ENCODE peak calls at places on chromosomes 6 and 20, in four cellular contexts. One of them, this sample, is unnamed.

GRCh38 chr6:6863957-6864639 is 243.7 kb upstream of the RREB1 start:
- DNase-seq in neural crest cell: no peak
- DNase-seq in lower leg skin: no peak
- DNase-seq in progenitor cell of endocrine pancreas: no peak
- DNase-seq in this sample: no peak

GRCh38 chr6:107444277-107444676 is 15.1 kb downstream of the PDSS2 start:
- DNase-seq in lower leg skin: no peak
- DNase-seq in neural crest cell: no peak
- DNase-seq in progenitor cell of endocrine pancreas: no peak
- DNase-seq in this sample: no peak

GRCh38 chr6:167825759-167826229 is 917 bp upstream of the AFDN start:
- DNase-seq in lower leg skin: peak
- DNase-seq in progenitor cell of endocrine pancreas: peak
- DNase-seq in neural crest cell: peak
- DNase-seq in this sample: peak

GRCh38 chr6:18545726-18546125 is 158.6 kb downstream of the RNF144B start:
- DNase-seq in progenitor cell of endocrine pancreas: no peak
- DNase-seq in neural crest cell: no peak
- DNase-seq in lower leg skin: no peak
- DNase-seq in this sample: no peak

GRCh38 chr20:32971703-32972161 is 32.5 kb downstream of the SUN5 start:
- DNase-seq in neural crest cell: no peak
- DNase-seq in lower leg skin: peak
- DNase-seq in progenitor cell of endocrine pancreas: no peak
- DNase-seq in this sample: peak

GRCh38 chr6:125839471-125839870 is 48.7 kb downstream of the NCOA7 start:
- DNase-seq in neural crest cell: no peak
- DNase-seq in progenitor cell of endocrine pancreas: no peak
- DNase-seq in lower leg skin: no peak
- DNase-seq in this sample: no peak

GRCh38 chr6:162898011-162898410 is 170.2 kb downstream of the PACRG start:
- DNase-seq in neural crest cell: no peak
- DNase-seq in lower leg skin: no peak
- DNase-seq in progenitor cell of endocrine pancreas: no peak
- DNase-seq in this sample: no peak

GRCh38 chr20:56903421-56903820 is 274.3 kb downstream of the TFAP2C start:
- DNase-seq in neural crest cell: no peak
- DNase-seq in lower leg skin: no peak
- DNase-seq in progenitor cell of endocrine pancreas: no peak
- DNase-seq in this sample: no peak

GRCh38 chr6:28756555-28756918 is 167.2 kb downstream of the TRIM27 start:
- DNase-seq in neural crest cell: no peak
- DNase-seq in progenitor cell of endocrine pancreas: no peak
- DNase-seq in lower leg skin: no peak
- DNase-seq in this sample: no peak

GRCh38 chr20:33277471-33278441 is 5.3 kb upstream of the BPIFB1 start:
- DNase-seq in lower leg skin: peak
- DNase-seq in progenitor cell of endocrine pancreas: no peak
- DNase-seq in neural crest cell: no peak
- DNase-seq in this sample: no peak

GRCh38 chr6:165245287-165245686 is 64.1 kb downstream of the C6orf118 start:
- DNase-seq in progenitor cell of endocrine pancreas: no peak
- DNase-seq in lower leg skin: no peak
- DNase-seq in neural crest cell: no peak
- DNase-seq in this sample: no peak

GRCh38 chr6:33824461-33825154 is 20.8 kb upstream of the MLN start:
- DNase-seq in lower leg skin: no peak
- DNase-seq in neural crest cell: no peak
- DNase-seq in progenitor cell of endocrine pancreas: no peak
- DNase-seq in this sample: no peak

GRCh38 chr6:112054001-112054400 is at the start of gene CCN6:
- DNase-seq in neural crest cell: no peak
- DNase-seq in lower leg skin: no peak
- DNase-seq in progenitor cell of endocrine pancreas: no peak
- DNase-seq in this sample: no peak

GRCh38 chr6:25490018-25490865 is 161.8 kb upstream of the SCGN start:
- DNase-seq in lower leg skin: peak
- DNase-seq in progenitor cell of endocrine pancreas: peak
- DNase-seq in neural crest cell: peak
- DNase-seq in this sample: peak

GRCh38 chr20:60239981-60240380 is 281.8 kb downstream of the CDH26 start:
- DNase-seq in progenitor cell of endocrine pancreas: no peak
- DNase-seq in neural crest cell: no peak
- DNase-seq in lower leg skin: peak
- DNase-seq in this sample: no peak

GRCh38 chr6:56292505-56293181 is 45.3 kb upstream of the COL21A1 start:
- DNase-seq in progenitor cell of endocrine pancreas: peak
- DNase-seq in neural crest cell: peak
- DNase-seq in lower leg skin: no peak
- DNase-seq in this sample: no peak

GRCh38 chr20:61764471-61765020 is 301.1 kb downstream of the TAF4 start:
- DNase-seq in neural crest cell: no peak
- DNase-seq in progenitor cell of endocrine pancreas: no peak
- DNase-seq in lower leg skin: no peak
- DNase-seq in this sample: no peak

GRCh38 chr20:62141397-62142251 is 1.6 kb downstream of the PSMA7 start:
- DNase-seq in neural crest cell: no peak
- DNase-seq in lower leg skin: no peak
- DNase-seq in progenitor cell of endocrine pancreas: no peak
- DNase-seq in this sample: no peak

GRCh38 chr6:26607434-26608230 is 10.9 kb downstream of the ABT1 start:
- DNase-seq in neural crest cell: peak
- DNase-seq in progenitor cell of endocrine pancreas: peak
- DNase-seq in lower leg skin: no peak
- DNase-seq in this sample: no peak

GRCh38 chr20:43563429-43563828 is 4.6 kb downstream of the SGK2 start:
- DNase-seq in neural crest cell: no peak
- DNase-seq in lower leg skin: no peak
- DNase-seq in progenitor cell of endocrine pancreas: no peak
- DNase-seq in this sample: no peak
- TF ChIP-seq CTCF in neural crest cell: no peak
- TF ChIP-seq CTCF in lower leg skin: no peak
- TF ChIP-seq CTCF in progenitor cell of endocrine pancreas: no peak
- TF ChIP-seq CTCF in this sample: no peak

GRCh38 chr20:40728470-40728869 is 39.4 kb upstream of the MAFB start:
- DNase-seq in neural crest cell: no peak
- DNase-seq in progenitor cell of endocrine pancreas: no peak
- DNase-seq in lower leg skin: no peak
- DNase-seq in this sample: no peak
- TF ChIP-seq CTCF in neural crest cell: peak
- TF ChIP-seq CTCF in progenitor cell of endocrine pancreas: peak
- TF ChIP-seq CTCF in lower leg skin: no peak
- TF ChIP-seq CTCF in this sample: no peak

GRCh38 chr20:51710503-51710902 is 57.7 kb downstream of the ATP9A start:
- DNase-seq in progenitor cell of endocrine pancreas: no peak
- DNase-seq in neural crest cell: no peak
- DNase-seq in lower leg skin: no peak
- DNase-seq in this sample: no peak

GRCh38 chr20:51711426-51711825 is 56.8 kb downstream of the ATP9A start:
- DNase-seq in progenitor cell of endocrine pancreas: no peak
- DNase-seq in neural crest cell: no peak
- DNase-seq in lower leg skin: no peak
- DNase-seq in this sample: no peak

GRCh38 chr20:51715028-51715872 is 52.9 kb downstream of the ATP9A start:
- DNase-seq in progenitor cell of endocrine pancreas: no peak
- DNase-seq in lower leg skin: no peak
- DNase-seq in neural crest cell: no peak
- DNase-seq in this sample: no peak

GRCh38 chr20:51713213-51713598 is 55.0 kb downstream of the ATP9A start:
- DNase-seq in neural crest cell: no peak
- DNase-seq in lower leg skin: no peak
- DNase-seq in progenitor cell of endocrine pancreas: no peak
- DNase-seq in this sample: no peak

GRCh38 chr20:51712501-51713212 is 55.5 kb downstream of the ATP9A start:
- DNase-seq in neural crest cell: no peak
- DNase-seq in progenitor cell of endocrine pancreas: no peak
- DNase-seq in lower leg skin: no peak
- DNase-seq in this sample: no peak
- TF ChIP-seq CTCF in neural crest cell: peak
- TF ChIP-seq CTCF in progenitor cell of endocrine pancreas: peak
- TF ChIP-seq CTCF in lower leg skin: no peak
- TF ChIP-seq CTCF in this sample: no peak

DNA sequence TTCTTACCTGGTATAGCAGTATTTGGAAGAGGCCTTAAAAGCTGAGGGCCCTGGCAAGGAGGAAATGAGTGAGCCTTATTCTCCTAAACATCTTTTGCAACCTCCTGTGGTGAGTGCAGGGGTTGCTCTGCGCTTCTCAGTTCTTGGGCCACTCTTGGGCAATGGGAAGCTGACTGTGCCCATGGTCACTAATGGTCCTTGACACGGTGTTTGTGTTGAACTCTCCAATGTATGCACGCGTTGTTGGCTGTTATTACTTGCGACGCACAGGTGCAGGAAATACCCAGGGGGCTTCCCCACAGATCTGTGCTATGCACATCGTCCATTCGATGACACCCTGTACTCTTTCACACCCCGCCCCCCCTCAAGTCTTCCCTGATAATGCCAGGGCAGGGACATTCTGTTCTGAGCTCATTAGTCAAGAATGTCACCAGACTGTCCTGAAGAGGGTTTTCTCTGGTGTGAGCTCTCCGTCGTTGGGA is 79.7 kb downstream of the EDN1 start:
- DNase-seq in neural crest cell: no peak
- DNase-seq in lower leg skin: no peak
- DNase-seq in progenitor cell of endocrine pancreas: no peak
- DNase-seq in this sample: no peak
- TF ChIP-seq CTCF in neural crest cell: no peak
- TF ChIP-seq CTCF in lower leg skin: no peak
- TF ChIP-seq CTCF in progenitor cell of endocrine pancreas: no peak
- TF ChIP-seq CTCF in this sample: no peak

DNA sequence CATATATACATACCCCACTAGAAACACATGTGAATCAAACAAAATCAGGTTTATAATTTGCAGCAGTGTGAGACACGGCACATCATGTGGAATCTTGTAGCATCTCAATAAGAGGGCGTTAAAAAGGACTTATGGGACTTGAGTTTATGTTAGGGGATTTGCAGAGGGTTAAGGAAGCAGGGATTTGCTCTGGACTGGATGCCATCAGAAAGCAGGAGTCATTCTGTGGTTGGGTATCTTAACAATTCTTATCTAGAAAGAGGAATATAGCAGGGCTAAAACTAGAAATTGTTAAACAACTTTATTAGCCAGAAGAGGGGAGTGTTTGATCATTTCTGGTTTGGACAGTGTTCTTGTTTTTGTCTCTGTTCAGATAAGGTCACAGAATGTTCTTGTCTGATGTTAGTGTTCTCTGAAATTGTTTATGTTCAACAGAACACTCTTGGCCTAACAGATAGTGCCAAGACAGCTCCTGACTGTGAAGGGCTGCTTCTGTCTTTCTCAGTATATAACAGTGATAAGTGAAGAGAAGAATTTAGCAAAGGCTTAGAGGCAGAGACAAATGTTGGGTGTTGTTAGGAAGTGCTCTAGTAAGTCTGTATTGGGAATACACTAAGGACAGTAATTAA is 39.2 kb downstream of the LIN28B start:
- DNase-seq in neural crest cell: no peak
- DNase-seq in lower leg skin: no peak
- DNase-seq in progenitor cell of endocrine pancreas: no peak
- DNase-seq in this sample: no peak
- TF ChIP-seq CTCF in neural crest cell: no peak
- TF ChIP-seq CTCF in lower leg skin: no peak
- TF ChIP-seq CTCF in progenitor cell of endocrine pancreas: no peak
- TF ChIP-seq CTCF in this sample: no peak